ENCODE peak calls at places on chromosome 1, in eight cellular contexts. I is HT1080; F is MCF 10A; U is Calu3; J is activated CD8-positive, alpha-beta memory T cell treated with anti-CD3 and anti-CD28 coated beads for 4 hours; A is A549; G is Right ventricle myocardium superior; N is stromal cell of bone marrow. K is an unnamed sample.

GRCh38 chr1:25906644-25907300 is 553 bp upstream of the STMN1 start:
- DNase-seq in I (no peak), F (no peak), U (no peak), J (no peak), A (no peak), G (no peak), N (no peak), K (no peak)

GRCh38 chr1:35860680-35861079 is 22.3 kb upstream of the AGO1 start:
- DNase-seq in I (no peak), F (no peak), U (no peak), J (no peak), A (no peak), G (no peak), N (no peak), K (no peak)

GRCh38 chr1:3127738-3128137 is 58.7 kb downstream of the PRDM16 start:
- DNase-seq in I (no peak), F (no peak), U (no peak), J (no peak), A (no peak), G (no peak), N (no peak), K (no peak)

GRCh38 chr1:22792396-22793171 is 81.9 kb downstream of the EPHB2 start:
- DNase-seq in I (no peak), F (no peak), U (no peak), J (no peak), A (no peak), G (no peak), N (no peak), K (no peak)

GRCh38 chr1:98723574-98723973 is 62.1 kb downstream of the SNX7 start:
- DNase-seq in I (no peak), F (no peak), U (no peak), J (no peak), A (no peak), G (no peak), N (no peak), K (no peak)

GRCh38 chr1:43286115-43286514 is 734 bp upstream of the C1orf210 start:
- DNase-seq in I (no peak), F (no peak), U (no peak), J (no peak), A (no peak), G (no peak), N (no peak), K (no peak)

GRCh38 chr1:51328279-51328678 is 2.1 kb downstream of the TTC39A start:
- DNase-seq in I (no peak), F (no peak), U (no peak), J (no peak), A (no peak), G (no peak), N (no peak), K (no peak)

GRCh38 chr1:2569060-2569459 is 12.9 kb downstream of the TNFRSF14 start:
- DNase-seq in I (no peak), F (no peak), U (no peak), J (no peak), A (no peak), G (no peak), N (no peak), K (no peak)

GRCh38 chr1:156110252-156110651 is 4.3 kb upstream of the LMNA start:
- DNase-seq in I (no peak), F (no peak), U (no peak), J (no peak), A (no peak), G (no peak), N (no peak), K (no peak)

GRCh38 chr1:179818743-179819173 is 58.8 kb downstream of the TOR1AIP2 start:
- DNase-seq in I (no peak), F (no peak), U (no peak), J (no peak), A (no peak), G (peak), N (no peak), K (no peak)

GRCh38 chr1:216670118-216670870 is 52.9 kb downstream of the ESRRG start:
- DNase-seq in I (peak), F (peak), U (no peak), J (no peak), A (peak), G (no peak), N (no peak), K (no peak)

GRCh38 chr1:113677250-113678158 is 81.8 kb downstream of the PHTF1 start:
- DNase-seq in I (peak), F (peak), U (peak), J (no peak), A (peak), G (no peak), N (no peak), K (peak)

GRCh38 chr1:221510793-221511503 is 230.9 kb downstream of the DUSP10 start:
- DNase-seq in I (no peak), F (no peak), U (no peak), J (no peak), A (no peak), G (no peak), N (no peak), K (no peak)

GRCh38 chr1:15501208-15502032 is 22.6 kb downstream of the CASP9 start:
- DNase-seq in I (peak), F (peak), U (peak), J (no peak), A (peak), G (peak), N (no peak), K (peak)

GRCh38 chr1:236141447-236142357 is 637 bp upstream of the GPR137B start:
- DNase-seq in I (peak), F (peak), U (peak), J (no peak), A (peak), G (no peak), N (peak), K (no peak)

GRCh38 chr1:92081031-92081430 is 886 bp downstream of the BTBD8 start:
- DNase-seq in I (no peak), F (no peak), U (no peak), J (no peak), A (no peak), G (no peak), N (no peak), K (no peak)

GRCh38 chr1:182397653-182398388 is 2.6 kb downstream of the TEDDM1 start:
- DNase-seq in I (no peak), F (peak), U (peak), J (no peak), A (no peak), G (no peak), N (no peak), K (no peak)

GRCh38 chr1:220363196-220363831 is 91.1 kb upstream of the RAB3GAP2 start:
- DNase-seq in I (no peak), F (peak), U (no peak), J (no peak), A (no peak), G (no peak), N (no peak), K (no peak)

GRCh38 chr1:218366322-218367052 is 21.4 kb downstream of the TGFB2 start:
- DNase-seq in I (no peak), F (no peak), U (no peak), J (no peak), A (peak), G (no peak), N (no peak), K (no peak)

GRCh38 chr1:1881727-1882126 is 9.2 kb downstream of the GNB1 start:
- DNase-seq in I (no peak), F (no peak), U (no peak), J (no peak), A (no peak), G (no peak), N (no peak), K (no peak)

GRCh38 chr1:25989860-25990650 is 7.8 kb downstream of the PAFAH2 start:
- DNase-seq in I (no peak), F (no peak), U (no peak), J (no peak), A (no peak), G (no peak), N (no peak), K (no peak)

GRCh38 chr1:12486401-12487005 is 131.5 kb downstream of the DHRS3 start:
- DNase-seq in I (no peak), F (no peak), U (peak), J (no peak), A (peak), G (peak), N (no peak), K (peak)

GRCh38 chr1:37034301-37035013 is at the start of gene GRIK3:
- DNase-seq in I (no peak), F (no peak), U (no peak), J (no peak), A (no peak), G (no peak), N (no peak), K (no peak)

GRCh38 chr1:47507921-47508894 is 70.4 kb downstream of the FOXD2 start:
- DNase-seq in I (no peak), F (no peak), U (peak), J (peak), A (peak), G (peak), N (no peak), K (no peak)

GRCh38 chr1:151908228-151908691 is 1.1 kb downstream of the THEM4 start:
- DNase-seq in I (peak), F (peak), U (no peak), J (no peak), A (no peak), G (no peak), N (no peak), K (no peak)

GRCh38 chr1:162908780-162909179 is 47.8 kb upstream of the CCDC190 start:
- DNase-seq in I (peak), F (peak), U (no peak), J (no peak), A (no peak), G (no peak), N (peak), K (peak)

GRCh38 chr1:67674260-67675011 is 10.6 kb upstream of the GADD45A start:
- DNase-seq in I (peak), F (no peak), U (no peak), J (no peak), A (no peak), G (peak), N (peak), K (no peak)

GRCh38 chr1:30908886-30909777 is 574 bp upstream of the SDC3 start:
- DNase-seq in I (no peak), F (no peak), U (no peak), J (no peak), A (no peak), G (peak), N (no peak), K (no peak)

GRCh38 chr1:3312894-3313578 is 141.4 kb upstream of the ARHGEF16 start:
- DNase-seq in I (peak), F (peak), U (peak), J (peak), A (peak), G (peak), N (peak), K (peak)

GRCh38 chr1:32716312-32717126 is 13.9 kb upstream of the SYNC start:
- DNase-seq in I (no peak), F (peak), U (peak), J (no peak), A (peak), G (peak), N (no peak), K (no peak)

GRCh38 chr1:53442297-53442696 is 16.9 kb upstream of the DMRTB1 start:
- DNase-seq in I (peak), F (peak), U (no peak), J (no peak), A (no peak), G (no peak), N (peak), K (no peak)

GRCh38 chr1:145993618-145994390 is 2.6 kb downstream of the TXNIP start:
- DNase-seq in I (no peak), F (no peak), U (no peak), J (no peak), A (no peak), G (no peak), N (no peak), K (no peak)

GRCh38 chr1:23593042-23593521 is 33.8 kb upstream of the ID3 start:
- DNase-seq in I (no peak), F (peak), U (no peak), J (no peak), A (no peak), G (no peak), N (no peak), K (no peak)

GRCh38 chr1:247679639-247680038 is at the start of gene OR13G1:
- DNase-seq in I (no peak), F (no peak), U (no peak), J (no peak), A (no peak), G (no peak), N (no peak), K (no peak)

GRCh38 chr1:88768187-88768586 is 84.1 kb downstream of the PKN2 start:
- DNase-seq in I (no peak), F (no peak), U (no peak), J (no peak), A (no peak), G (no peak), N (no peak), K (no peak)